ENCODE peak calls at places on chromosomes 7 and 10, in seven cellular contexts. G, P, Z, S, A, N and I are unnamed samples.

GRCh38 chr10:6958254-6958653 is 378.2 kb upstream of the PRKCQ start:
- DNase-seq in A (peak; percentile 8), P (no peak), S (no peak), G (no peak), N (peak; percentile 70), Z (no peak), I (no peak)

GRCh38 chr7:121079425-121080169 is 91.1 kb downstream of the CPED1 start:
- DNase-seq in N (no peak), Z (no peak), P (peak; percentile 34), A (peak; percentile 48), G (peak; percentile 23), S (no peak), I (no peak)

GRCh38 chr7:40058636-40059035 is 75.8 kb downstream of the MPLKIP start:
- DNase-seq in Z (no peak), P (no peak), S (no peak), G (no peak), N (no peak), A (no peak), I (no peak)

GRCh38 chr10:6299234-6299633 is 96.5 kb downstream of the PFKFB3 start:
- DNase-seq in S (peak; percentile 95), Z (no peak), P (no peak), A (no peak), G (peak; percentile 100), N (no peak), I (peak; percentile 89)

GRCh38 chr10:77104459-77104980 is 533.1 kb downstream of the KCNMA1 start:
- DNase-seq in Z (peak; percentile 71), P (peak; percentile 50), S (peak; percentile 68), N (no peak), G (peak; percentile 34), A (peak; percentile 96), I (peak; percentile 65)

GRCh38 chr10:30436200-30436599 is 2.2 kb downstream of the MAP3K8 start:
- DNase-seq in P (peak; percentile 85), N (peak; percentile 79), G (peak; percentile 47), A (peak; percentile 70), S (no peak), Z (no peak), I (no peak)

GRCh38 chr7:23981758-23982157 is 271.7 kb downstream of the STK31 start:
- DNase-seq in S (no peak), Z (no peak), A (no peak), N (no peak), P (no peak), G (no peak), I (no peak)

GRCh38 chr7:79091661-79092060 is 361.8 kb downstream of the MAGI2 start:
- DNase-seq in P (peak; percentile 40), N (no peak), Z (no peak), A (peak; percentile 29), S (peak; percentile 12), G (no peak), I (no peak)

GRCh38 chr10:48923763-48924162 is 15.9 kb downstream of the LRRC18 start:
- DNase-seq in S (no peak), Z (no peak), N (no peak), G (no peak), P (no peak), A (no peak), I (no peak)

GRCh38 chr10:12130237-12130872 is 878 bp downstream of the SEC61A2 start:
- DNase-seq in N (peak; percentile 79), G (peak; percentile 63), A (peak; percentile 85), P (peak; percentile 74), S (peak; percentile 54), Z (no peak), I (peak; percentile 16)

GRCh38 chr7:14195896-14196295 is 206.4 kb upstream of the ETV1 start:
- DNase-seq in S (no peak), Z (no peak), N (no peak), P (no peak), G (peak; percentile 27), A (peak; percentile 19), I (no peak)

GRCh38 chr10:86583983-86584382 is 62.4 kb upstream of the WAPL start:
- DNase-seq in Z (no peak), N (peak; percentile 33), S (no peak), P (no peak), A (no peak), G (peak; percentile 32), I (no peak)

GRCh38 chr10:132834891-132835847 is 49.2 kb upstream of the NKX6-2 start:
- DNase-seq in Z (no peak), G (no peak), N (no peak), P (no peak), A (no peak), S (no peak), I (no peak)

GRCh38 chr7:101582971-101583370 is 46.1 kb downstream of the MYL10 start:
- DNase-seq in A (no peak), P (no peak), G (no peak), Z (no peak), N (no peak), S (no peak), I (no peak)

GRCh38 chr10:52906046-52906445 is 133.5 kb upstream of the MBL2 start:
- DNase-seq in A (no peak), P (no peak), S (peak; percentile 67), G (peak; percentile 81), Z (no peak), N (no peak), I (peak; percentile 28)

GRCh38 chr10:32846974-32847373 is 111.1 kb downstream of the ITGB1 start:
- DNase-seq in A (no peak), Z (no peak), N (no peak), G (no peak), P (no peak), S (no peak), I (no peak)

GRCh38 chr7:22486597-22486996 is 13.4 kb downstream of the STEAP1B start:
- DNase-seq in A (peak; percentile 33), N (no peak), P (no peak), Z (no peak), G (no peak), S (no peak), I (no peak)

DNA sequence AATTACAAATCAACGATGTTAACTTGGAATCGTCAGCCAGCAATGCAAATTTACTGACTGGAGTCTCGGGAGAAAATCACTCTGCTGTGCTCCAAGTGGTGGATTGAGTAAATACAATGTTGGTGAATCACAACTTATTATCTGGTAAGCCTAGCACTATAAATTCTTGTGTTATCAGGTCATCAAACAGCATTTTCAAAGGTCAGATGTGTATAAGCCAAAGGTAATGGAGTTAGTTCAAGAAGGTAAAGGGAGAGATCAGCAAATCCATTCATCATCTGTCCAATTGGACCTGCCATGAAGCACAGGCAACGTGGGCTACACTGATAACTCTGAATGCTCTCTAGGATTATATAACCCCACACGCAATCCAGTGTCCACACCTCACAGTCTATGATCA is 13.9 kb downstream of the CUBN start:
- DNase-seq in N (no peak), S (no peak), G (peak; percentile 55), A (peak; percentile 71), P (peak; percentile 27), Z (no peak), I (no peak)
- TF ChIP-seq CTCF in N (no peak), S (no peak), G (peak; percentile 16), A (peak; percentile 9), P (peak; percentile 19), Z (no peak), I (peak; percentile 6)

GRCh38 chr10:15381420-15381819 is 10.3 kb upstream of the FAM171A1 start:
- DNase-seq in S (no peak), Z (no peak), P (no peak), A (no peak), N (no peak), G (no peak), I (no peak)

GRCh38 chr10:15374561-15374960 is 3.5 kb upstream of the FAM171A1 start:
- DNase-seq in Z (no peak), G (no peak), A (no peak), N (no peak), P (no peak), S (no peak), I (no peak)

GRCh38 chr10:15379043-15379442 is 8.0 kb upstream of the FAM171A1 start:
- DNase-seq in A (no peak), N (no peak), G (no peak), S (no peak), P (no peak), Z (no peak), I (no peak)

GRCh38 chr10:15374156-15374555 is 3.1 kb upstream of the FAM171A1 start:
- DNase-seq in S (no peak), G (no peak), P (no peak), Z (no peak), N (no peak), A (no peak), I (no peak)

GRCh38 chr10:15378569-15378968 is 7.5 kb upstream of the FAM171A1 start:
- DNase-seq in N (no peak), Z (no peak), A (no peak), S (no peak), P (no peak), G (no peak), I (no peak)
- TF ChIP-seq CTCF in N (no peak), Z (no peak), A (no peak), S (no peak), P (peak; percentile 8), G (no peak), I (no peak)

GRCh38 chr10:22436893-22437619 is 91.8 kb downstream of the SPAG6 start:
- DNase-seq in G (peak; percentile 83), A (peak; percentile 95), S (peak; percentile 77), N (peak; percentile 85), Z (peak; percentile 86), P (peak; percentile 97), I (peak; percentile 35)
- TF ChIP-seq CTCF in G (no peak), A (no peak), S (no peak), N (no peak), Z (no peak), P (peak; percentile 4), I (no peak)

DNA sequence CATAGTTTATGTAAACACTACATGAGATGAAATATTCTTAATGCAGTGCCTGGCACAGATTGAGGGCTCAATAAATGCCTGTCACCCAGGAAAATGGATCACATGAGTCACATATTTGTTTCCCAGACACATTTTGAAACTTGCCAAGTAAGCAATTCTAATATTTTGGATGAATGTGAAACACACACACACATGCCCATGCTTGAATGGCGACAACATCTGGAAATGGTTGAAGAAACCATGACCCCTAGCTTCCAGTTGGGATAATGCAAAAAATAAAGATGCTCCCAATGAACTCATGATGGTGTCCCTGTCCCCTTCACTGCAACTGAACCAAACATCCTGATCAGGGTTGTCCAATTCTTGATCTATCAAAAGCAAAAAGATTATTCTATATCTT is 797.3 kb downstream of the XPNPEP1 start:
- DNase-seq in P (no peak), A (no peak), G (no peak), N (no peak), Z (no peak), S (no peak), I (no peak)
- TF ChIP-seq CTCF in P (no peak), A (no peak), G (no peak), N (no peak), Z (no peak), S (no peak), I (no peak)